ENCODE peak calls at places on chromosomes 1 and 21, in six cellular contexts. G, K, E, L, I and C are unnamed samples.

GRCh38 chr1:60367522-60367921 is 294.0 kb upstream of the C1orf87 start:
- DNase-seq in G (peak), K (no peak), E (no peak), L (no peak), I (no peak), C (no peak)

GRCh38 chr1:53657256-53657805 is 81.6 kb downstream of the GLIS1 start:
- DNase-seq in G (no peak), K (no peak), E (no peak), L (peak), I (no peak), C (no peak)

GRCh38 chr1:44327679-44328491 is 27.2 kb downstream of the ERI3 start:
- DNase-seq in G (peak), K (no peak), E (no peak), L (peak), I (peak), C (peak)

GRCh38 chr1:29623501-29623900 is 387.2 kb downstream of the PTPRU start:
- DNase-seq in G (no peak), K (no peak), E (no peak), L (no peak), I (no peak), C (no peak)

GRCh38 chr21:28775071-28775470 is 217.6 kb downstream of the LTN1 start:
- DNase-seq in G (no peak), K (no peak), E (no peak), L (no peak), I (no peak), C (no peak)

GRCh38 chr1:180598333-180598979 is 33.4 kb upstream of the XPR1 start:
- DNase-seq in G (no peak), K (no peak), E (no peak), L (no peak), I (peak), C (no peak)

GRCh38 chr1:18183477-18183974 is 75.9 kb downstream of the IGSF21 start:
- DNase-seq in G (no peak), K (no peak), E (no peak), L (no peak), I (no peak), C (no peak)

GRCh38 chr21:41763398-41763931 is 3.4 kb downstream of the RIPK4 start:
- DNase-seq in G (no peak), K (no peak), E (no peak), L (no peak), I (no peak), C (no peak)

GRCh38 chr1:176643536-176643935 is 180.6 kb downstream of the PAPPA2 start:
- DNase-seq in G (no peak), K (no peak), E (no peak), L (peak), I (peak), C (peak)

GRCh38 chr1:145824499-145824842 is 471 bp downstream of the POLR3C start:
- DNase-seq in G (no peak), K (no peak), E (no peak), L (no peak), I (no peak), C (no peak)

GRCh38 chr1:67213164-67213563 is 46.9 kb downstream of the IL23R start:
- DNase-seq in G (no peak), K (peak), E (no peak), L (peak), I (peak), C (peak)

GRCh38 chr1:86507935-86508582 is 38.8 kb upstream of the CLCA4 start:
- DNase-seq in G (no peak), K (peak), E (no peak), L (peak), I (peak), C (peak)

GRCh38 chr1:171616586-171616985 is 5.5 kb upstream of the MYOCOS start:
- DNase-seq in G (no peak), K (no peak), E (no peak), L (no peak), I (no peak), C (no peak)

GRCh38 chr1:78688701-78689100 is 39.1 kb downstream of the IFI44 start:
- DNase-seq in G (no peak), K (no peak), E (no peak), L (peak), I (peak), C (peak)

GRCh38 chr1:109721971-109722370 is 9.9 kb downstream of the GSTM5 start:
- DNase-seq in G (no peak), K (no peak), E (no peak), L (no peak), I (no peak), C (no peak)

GRCh38 chr1:54607821-54608220 is 15.5 kb downstream of the FAM151A start:
- DNase-seq in G (no peak), K (no peak), E (no peak), L (no peak), I (no peak), C (no peak)

GRCh38 chr1:185053204-185053603 is 7.8 kb downstream of the RNF2 start:
- DNase-seq in G (no peak), K (no peak), E (no peak), L (no peak), I (no peak), C (no peak)

GRCh38 chr1:221697924-221698425 is 43.9 kb downstream of the DUSP10 start:
- DNase-seq in G (no peak), K (no peak), E (no peak), L (peak), I (peak), C (peak)

GRCh38 chr1:154263465-154264332 is 8.7 kb upstream of the HAX1 start:
- DNase-seq in G (no peak), K (no peak), E (no peak), L (no peak), I (peak), C (no peak)

GRCh38 chr1:192974701-192975100 is 84.5 kb downstream of the UCHL5 start:
- DNase-seq in G (no peak), K (no peak), E (no peak), L (peak), I (peak), C (no peak)

GRCh38 chr1:156157506-156157905 is 4.1 kb downstream of the SEMA4A start:
- DNase-seq in G (no peak), K (peak), E (no peak), L (no peak), I (no peak), C (no peak)

GRCh38 chr1:64474639-64475038 is 4.7 kb downstream of the CACHD1 start:
- DNase-seq in G (peak), K (no peak), E (no peak), L (peak), I (peak), C (peak)

GRCh38 chr1:28811766-28812668 is at the start of gene OPRD1:
- DNase-seq in G (peak), K (no peak), E (no peak), L (no peak), I (peak), C (no peak)

GRCh38 chr1:170375082-170375733 is 156.8 kb upstream of the GORAB start:
- DNase-seq in G (no peak), K (no peak), E (no peak), L (no peak), I (no peak), C (no peak)

GRCh38 chr1:113370868-113371267 is 19.4 kb upstream of the MAGI3 start:
- DNase-seq in G (no peak), K (no peak), E (no peak), L (no peak), I (no peak), C (no peak)

GRCh38 chr1:153612755-153613331 is at the start of gene S100A16:
- DNase-seq in G (no peak), K (no peak), E (no peak), L (peak), I (peak), C (peak)

GRCh38 chr1:223423641-223424233 is 30.5 kb downstream of the CCDC185 start:
- DNase-seq in G (no peak), K (no peak), E (no peak), L (peak), I (peak), C (peak)

GRCh38 chr1:233790662-233791371 is 113.7 kb upstream of the SLC35F3 start:
- DNase-seq in G (peak), K (peak), E (no peak), L (peak), I (peak), C (peak)

GRCh38 chr1:162562452-162562828 is 918 bp downstream of the UAP1 start:
- DNase-seq in G (no peak), K (no peak), E (no peak), L (peak), I (peak), C (peak)
- H3K4me3 ChIP-seq in G (peak), K (peak), E (peak), L (peak), I (peak), C (peak)

DNA sequence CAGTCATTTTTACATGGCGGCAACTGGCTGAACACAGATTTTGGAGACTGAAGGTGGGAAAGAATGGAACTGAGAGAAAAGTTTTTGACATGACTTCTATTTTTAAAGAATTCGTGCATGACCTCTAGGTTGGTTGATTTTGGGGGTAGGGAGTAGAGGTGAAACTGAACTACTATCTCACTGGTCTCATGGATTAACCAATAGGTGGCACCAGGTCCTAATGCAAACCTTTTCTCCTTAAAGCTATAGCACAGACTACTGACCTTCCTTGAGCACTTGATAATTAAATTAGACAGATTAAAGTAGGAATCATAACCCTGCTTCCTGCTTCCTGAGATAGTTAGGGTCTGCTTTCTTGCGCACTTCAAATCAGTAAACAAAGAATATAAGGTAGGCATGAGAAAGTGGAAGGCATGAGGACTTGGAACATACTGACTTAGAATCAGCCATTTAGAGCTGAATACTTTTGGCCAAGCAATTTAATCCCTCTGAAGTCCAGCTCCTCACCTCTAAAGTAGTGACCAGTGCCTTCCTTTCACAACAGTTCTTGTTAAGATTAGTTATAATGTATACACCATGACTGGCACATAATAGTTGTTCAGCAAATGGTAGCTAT is 206.0 kb downstream of the CENPF start:
- DNase-seq in G (no peak), K (no peak), E (no peak), L (peak), I (peak), C (peak)
- TF ChIP-seq CTCF in G (peak), K (peak), E (no peak), L (peak), I (peak), C (peak)

GRCh38 chr1:10280442-10281350 is 70.3 kb downstream of the KIF1B start:
- DNase-seq in G (no peak), K (no peak), E (no peak), L (peak), I (peak), C (peak)
- H3K4me3 ChIP-seq in G (no peak), K (no peak), E (no peak), L (no peak), I (no peak), C (no peak)

GRCh38 chr1:16146888-16147614 is 8.8 kb downstream of the EPHA2 start:
- DNase-seq in G (no peak), K (no peak), E (no peak), L (peak), I (peak), C (peak)

GRCh38 chr1:16144325-16145029 is 11.4 kb downstream of the EPHA2 start:
- DNase-seq in G (no peak), K (no peak), E (no peak), L (no peak), I (no peak), C (no peak)

GRCh38 chr1:16145988-16146887 is 9.6 kb downstream of the EPHA2 start:
- DNase-seq in G (peak), K (no peak), E (no peak), L (peak), I (peak), C (peak)

GRCh38 chr1:16143566-16144324 is 12.1 kb downstream of the EPHA2 start:
- DNase-seq in G (no peak), K (no peak), E (no peak), L (no peak), I (peak), C (no peak)

DNA sequence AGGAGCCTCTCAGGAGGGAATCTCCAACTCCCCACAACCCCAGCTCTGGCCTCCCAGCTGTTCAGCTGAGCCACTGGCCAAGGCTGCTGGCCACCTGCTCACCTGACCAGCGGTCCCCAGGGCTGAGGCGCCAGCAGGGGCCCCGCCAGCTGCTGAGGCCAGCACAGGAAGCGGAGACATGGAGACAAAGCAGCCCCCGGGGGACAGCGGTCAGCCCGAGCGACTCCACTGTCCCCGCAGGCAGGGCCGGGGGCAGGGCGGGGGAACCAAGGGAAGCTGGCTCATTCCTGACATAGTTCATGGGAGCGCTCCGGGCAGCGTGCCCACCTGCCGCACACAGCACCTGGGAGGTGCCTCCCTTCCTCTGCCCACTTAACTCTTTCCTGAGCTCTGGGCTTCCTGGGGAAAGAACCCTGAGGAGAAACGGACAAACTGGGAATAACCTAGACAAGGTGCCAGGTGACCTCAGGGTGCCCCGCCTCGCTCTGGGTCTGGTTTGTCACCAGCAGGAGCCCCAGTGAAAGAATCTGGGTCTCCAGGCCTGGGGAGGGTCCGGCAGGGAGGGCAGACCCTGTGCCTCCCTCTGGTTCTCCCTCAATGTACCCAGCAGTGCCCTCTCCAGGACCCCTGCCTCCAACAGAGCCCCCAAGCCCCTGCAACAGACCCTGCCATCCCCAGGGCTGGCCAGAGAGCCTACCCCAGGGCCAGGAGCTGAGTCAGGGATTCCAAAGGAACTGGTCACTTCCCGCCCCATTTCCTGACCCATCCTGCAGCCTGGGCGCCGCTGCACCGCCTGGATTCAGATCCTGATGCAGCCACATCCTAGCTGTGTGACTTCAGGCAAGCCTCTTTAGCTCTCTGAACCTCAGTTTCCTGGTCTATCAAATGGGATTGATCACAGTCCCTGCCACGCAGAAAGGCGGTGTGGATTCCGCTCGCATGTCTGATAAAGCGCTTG is 10.6 kb downstream of the EPHA2 start:
- DNase-seq in G (no peak), K (no peak), E (no peak), L (peak), I (peak), C (peak)
- TF ChIP-seq CTCF in G (no peak), K (no peak), E (no peak), L (no peak), I (no peak), C (no peak)

GRCh38 chr1:1959459-1959839 is 40.4 kb upstream of the TMEM52 start:
- DNase-seq in G (no peak), K (no peak), E (no peak), L (no peak), I (no peak), C (no peak)
- H3K4me3 ChIP-seq in G (no peak), K (no peak), E (no peak), L (no peak), I (no peak), C (no peak)

GRCh38 chr21:44742418-44743153 is 31.2 kb upstream of the TSPEAR start:
- DNase-seq in G (no peak), K (peak), E (no peak), L (no peak), I (no peak), C (peak)
- TF ChIP-seq CTCF in G (peak), K (peak), E (peak), L (peak), I (peak), C (peak)